ENCODE peak calls at places on chromosomes 16 and 17, in eight cellular contexts. One of them, this sample, is unnamed.
A peak's percentile ranks its signal among the peaks of the same experiment; 100 is the strongest.

GRCh38 chr16:85027968-85028637 is 508 bp downstream of the KIAA0513 start:
- DNase-seq in uterus: no peak
- DNase-seq in tibial nerve: no peak
- DNase-seq in esophagus muscularis mucosa: no peak
- DNase-seq in ovary: no peak
- DNase-seq in heart left ventricle: no peak
- DNase-seq in breast epithelium: no peak
- DNase-seq in A549: no peak
- DNase-seq in this sample: no peak

GRCh38 chr16:65988019-65988418 is 378.5 kb upstream of the CDH5 start:
- DNase-seq in heart left ventricle: no peak
- DNase-seq in ovary: peak; percentile 67
- DNase-seq in breast epithelium: no peak
- DNase-seq in tibial nerve: no peak
- DNase-seq in A549: no peak
- DNase-seq in esophagus muscularis mucosa: no peak
- DNase-seq in uterus: peak; percentile 33
- DNase-seq in this sample: no peak

GRCh38 chr17:64155751-64156544 is 26.0 kb upstream of the ERN1 start:
- DNase-seq in tibial nerve: peak; percentile 48
- DNase-seq in uterus: peak; percentile 55
- DNase-seq in A549: no peak
- DNase-seq in esophagus muscularis mucosa: no peak
- DNase-seq in heart left ventricle: peak; percentile 84
- DNase-seq in ovary: no peak
- DNase-seq in breast epithelium: peak; percentile 72
- DNase-seq in this sample: peak; percentile 78

GRCh38 chr17:60231691-60232090 is 81.9 kb downstream of the CA4 start:
- DNase-seq in esophagus muscularis mucosa: no peak
- DNase-seq in tibial nerve: no peak
- DNase-seq in heart left ventricle: no peak
- DNase-seq in ovary: no peak
- DNase-seq in A549: no peak
- DNase-seq in breast epithelium: no peak
- DNase-seq in uterus: no peak
- DNase-seq in this sample: no peak

GRCh38 chr17:60164697-60165096 is 14.9 kb downstream of the CA4 start:
- DNase-seq in breast epithelium: no peak
- DNase-seq in A549: no peak
- DNase-seq in esophagus muscularis mucosa: no peak
- DNase-seq in ovary: no peak
- DNase-seq in heart left ventricle: no peak
- DNase-seq in uterus: no peak
- DNase-seq in tibial nerve: no peak
- DNase-seq in this sample: no peak

GRCh38 chr17:17300624-17301568 is 2.3 kb upstream of the NT5M start:
- DNase-seq in breast epithelium: no peak
- DNase-seq in ovary: peak; percentile 66
- DNase-seq in tibial nerve: no peak
- DNase-seq in esophagus muscularis mucosa: no peak
- DNase-seq in uterus: peak; percentile 62
- DNase-seq in A549: peak; percentile 95
- DNase-seq in heart left ventricle: peak; percentile 32
- DNase-seq in this sample: peak; percentile 53

GRCh38 chr17:45228985-45229517 is 7.4 kb downstream of the FMNL1 start:
- DNase-seq in A549: peak; percentile 96
- DNase-seq in heart left ventricle: peak; percentile 87
- DNase-seq in tibial nerve: peak; percentile 67
- DNase-seq in breast epithelium: peak; percentile 81
- DNase-seq in ovary: peak; percentile 61
- DNase-seq in esophagus muscularis mucosa: peak; percentile 95
- DNase-seq in uterus: peak; percentile 92
- DNase-seq in this sample: peak; percentile 32

GRCh38 chr17:31794111-31794510 is 64.9 kb downstream of the COPRS start:
- DNase-seq in A549: no peak
- DNase-seq in esophagus muscularis mucosa: no peak
- DNase-seq in heart left ventricle: no peak
- DNase-seq in tibial nerve: no peak
- DNase-seq in ovary: no peak
- DNase-seq in breast epithelium: no peak
- DNase-seq in uterus: no peak
- DNase-seq in this sample: no peak

GRCh38 chr16:10834766-10835165 is 16.2 kb upstream of the TVP23A start:
- DNase-seq in ovary: no peak
- DNase-seq in breast epithelium: no peak
- DNase-seq in A549: no peak
- DNase-seq in uterus: no peak
- DNase-seq in heart left ventricle: no peak
- DNase-seq in esophagus muscularis mucosa: no peak
- DNase-seq in tibial nerve: no peak
- DNase-seq in this sample: no peak

GRCh38 chr16:10835281-10835931 is 16.8 kb upstream of the TVP23A start:
- DNase-seq in ovary: no peak
- DNase-seq in A549: no peak
- DNase-seq in uterus: no peak
- DNase-seq in tibial nerve: no peak
- DNase-seq in esophagus muscularis mucosa: no peak
- DNase-seq in breast epithelium: no peak
- DNase-seq in heart left ventricle: no peak
- DNase-seq in this sample: no peak

GRCh38 chr16:10833271-10833670 is 14.7 kb upstream of the TVP23A start:
- DNase-seq in esophagus muscularis mucosa: no peak
- DNase-seq in breast epithelium: no peak
- DNase-seq in uterus: no peak
- DNase-seq in tibial nerve: no peak
- DNase-seq in heart left ventricle: no peak
- DNase-seq in A549: no peak
- DNase-seq in ovary: no peak
- DNase-seq in this sample: no peak

GRCh38 chr16:10834130-10834529 is 15.5 kb upstream of the TVP23A start:
- DNase-seq in uterus: no peak
- DNase-seq in heart left ventricle: no peak
- DNase-seq in breast epithelium: no peak
- DNase-seq in A549: no peak
- DNase-seq in ovary: no peak
- DNase-seq in esophagus muscularis mucosa: no peak
- DNase-seq in tibial nerve: no peak
- DNase-seq in this sample: no peak

GRCh38 chr16:10831899-10832886 is 13.6 kb upstream of the TVP23A start:
- DNase-seq in heart left ventricle: no peak
- DNase-seq in tibial nerve: no peak
- DNase-seq in esophagus muscularis mucosa: no peak
- DNase-seq in ovary: no peak
- DNase-seq in uterus: no peak
- DNase-seq in breast epithelium: no peak
- DNase-seq in A549: no peak
- DNase-seq in this sample: no peak
- H3K27ac ChIP-seq in heart left ventricle: no peak overlapping the region
- H3K27ac ChIP-seq in tibial nerve: no peak overlapping the region
- H3K27ac ChIP-seq in esophagus muscularis mucosa: no peak overlapping the region
- H3K27ac ChIP-seq in ovary: no peak overlapping the region
- H3K27ac ChIP-seq in uterus: no peak overlapping the region
- H3K27ac ChIP-seq in breast epithelium: no peak overlapping the region
- H3K27ac ChIP-seq in A549: no peak overlapping the region
- H3K27ac ChIP-seq in this sample: no peak overlapping the region

GRCh38 chr17:39153541-39154111 is 2.2 kb upstream of the PLXDC1 start:
- DNase-seq in heart left ventricle: peak; percentile 93
- DNase-seq in tibial nerve: peak; percentile 91
- DNase-seq in A549: peak; percentile 90
- DNase-seq in ovary: peak; percentile 94
- DNase-seq in breast epithelium: peak; percentile 94
- DNase-seq in uterus: peak; percentile 95
- DNase-seq in esophagus muscularis mucosa: peak; percentile 99
- DNase-seq in this sample: peak; percentile 91
- TF ChIP-seq POLR2A in heart left ventricle: peak; percentile 8
- TF ChIP-seq POLR2A in tibial nerve: peak; percentile 13
- TF ChIP-seq POLR2A in A549: no peak
- TF ChIP-seq POLR2A in ovary: peak; percentile 52
- TF ChIP-seq POLR2A in breast epithelium: no peak
- TF ChIP-seq POLR2A in uterus: peak; percentile 33
- TF ChIP-seq POLR2A in esophagus muscularis mucosa: no peak
- TF ChIP-seq POLR2A in this sample: peak; percentile 17

GRCh38 chr17:4394208-4395110 is 28.0 kb upstream of the UBE2G1 start:
- DNase-seq in ovary: no peak
- DNase-seq in A549: no peak
- DNase-seq in breast epithelium: peak; percentile 43
- DNase-seq in esophagus muscularis mucosa: no peak
- DNase-seq in heart left ventricle: no peak
- DNase-seq in uterus: no peak
- DNase-seq in tibial nerve: no peak
- DNase-seq in this sample: no peak
- H3K4me3 ChIP-seq in ovary: no peak overlapping the region
- H3K4me3 ChIP-seq in A549: no peak overlapping the region
- H3K4me3 ChIP-seq in breast epithelium: no peak overlapping the region
- H3K4me3 ChIP-seq in esophagus muscularis mucosa: no peak overlapping the region
- H3K4me3 ChIP-seq in heart left ventricle: no peak overlapping the region
- H3K4me3 ChIP-seq in uterus: no peak overlapping the region
- H3K4me3 ChIP-seq in tibial nerve: no peak overlapping the region
- H3K4me3 ChIP-seq in this sample: no peak overlapping the region

GRCh38 chr16:86768231-86768791 is 190.0 kb downstream of the FOXL1 start:
- DNase-seq in tibial nerve: no peak
- DNase-seq in uterus: no peak
- DNase-seq in ovary: no peak
- DNase-seq in heart left ventricle: no peak
- DNase-seq in A549: no peak
- DNase-seq in esophagus muscularis mucosa: no peak
- DNase-seq in breast epithelium: no peak
- DNase-seq in this sample: no peak
- H3K27ac ChIP-seq in tibial nerve: no peak overlapping the region
- H3K27ac ChIP-seq in uterus: no peak overlapping the region
- H3K27ac ChIP-seq in ovary: no peak overlapping the region
- H3K27ac ChIP-seq in heart left ventricle: no peak overlapping the region
- H3K27ac ChIP-seq in A549: no peak overlapping the region
- H3K27ac ChIP-seq in esophagus muscularis mucosa: no peak overlapping the region
- H3K27ac ChIP-seq in breast epithelium: no peak overlapping the region
- H3K27ac ChIP-seq in this sample: no peak overlapping the region

DNA sequence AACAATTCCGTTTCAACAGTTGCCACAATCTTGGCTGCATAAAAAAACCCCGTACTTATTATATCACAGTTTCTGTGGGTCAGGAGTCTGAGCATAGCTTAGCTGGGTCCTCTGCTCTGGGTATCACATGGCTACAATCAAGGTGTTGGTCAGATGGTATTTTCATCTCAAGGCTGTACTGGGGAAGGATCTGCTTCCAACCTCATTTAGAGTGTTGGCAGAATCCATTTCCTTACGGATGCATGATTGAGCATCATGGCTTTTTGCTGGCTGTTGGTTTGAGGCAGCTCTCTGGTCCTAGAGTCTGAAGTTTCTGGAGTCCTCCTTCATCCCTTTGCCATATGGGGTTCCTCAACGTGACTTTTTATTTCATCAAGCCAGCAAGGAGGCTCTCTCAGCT is 177.0 kb downstream of the HAPSTR1 start:
- DNase-seq in A549: no peak
- DNase-seq in tibial nerve: no peak
- DNase-seq in breast epithelium: no peak
- DNase-seq in esophagus muscularis mucosa: no peak
- DNase-seq in heart left ventricle: no peak
- DNase-seq in uterus: no peak
- DNase-seq in ovary: no peak
- DNase-seq in this sample: no peak
- TF ChIP-seq POLR2A in A549: no peak
- TF ChIP-seq POLR2A in tibial nerve: no peak
- TF ChIP-seq POLR2A in breast epithelium: no peak
- TF ChIP-seq POLR2A in esophagus muscularis mucosa: no peak
- TF ChIP-seq POLR2A in heart left ventricle: no peak
- TF ChIP-seq POLR2A in uterus: no peak
- TF ChIP-seq POLR2A in ovary: no peak
- TF ChIP-seq POLR2A in this sample: no peak

GRCh38 chr17:66541461-66542182 is 239.2 kb downstream of the PRKCA start:
- DNase-seq in uterus: no peak
- DNase-seq in A549: no peak
- DNase-seq in tibial nerve: no peak
- DNase-seq in breast epithelium: no peak
- DNase-seq in esophagus muscularis mucosa: no peak
- DNase-seq in heart left ventricle: peak; percentile 17
- DNase-seq in ovary: peak; percentile 51
- DNase-seq in this sample: no peak

GRCh38 chr17:66538776-66539175 is 236.4 kb downstream of the PRKCA start:
- DNase-seq in breast epithelium: no peak
- DNase-seq in heart left ventricle: no peak
- DNase-seq in A549: no peak
- DNase-seq in esophagus muscularis mucosa: no peak
- DNase-seq in ovary: no peak
- DNase-seq in uterus: no peak
- DNase-seq in tibial nerve: no peak
- DNase-seq in this sample: no peak

GRCh38 chr17:66537518-66537917 is 235.1 kb downstream of the PRKCA start:
- DNase-seq in ovary: no peak
- DNase-seq in heart left ventricle: no peak
- DNase-seq in breast epithelium: no peak
- DNase-seq in uterus: no peak
- DNase-seq in esophagus muscularis mucosa: no peak
- DNase-seq in tibial nerve: no peak
- DNase-seq in A549: no peak
- DNase-seq in this sample: no peak

GRCh38 chr17:66542183-66542966 is 240.0 kb downstream of the PRKCA start:
- DNase-seq in breast epithelium: no peak
- DNase-seq in uterus: no peak
- DNase-seq in esophagus muscularis mucosa: no peak
- DNase-seq in A549: no peak
- DNase-seq in tibial nerve: no peak
- DNase-seq in ovary: no peak
- DNase-seq in heart left ventricle: no peak
- DNase-seq in this sample: no peak

DNA sequence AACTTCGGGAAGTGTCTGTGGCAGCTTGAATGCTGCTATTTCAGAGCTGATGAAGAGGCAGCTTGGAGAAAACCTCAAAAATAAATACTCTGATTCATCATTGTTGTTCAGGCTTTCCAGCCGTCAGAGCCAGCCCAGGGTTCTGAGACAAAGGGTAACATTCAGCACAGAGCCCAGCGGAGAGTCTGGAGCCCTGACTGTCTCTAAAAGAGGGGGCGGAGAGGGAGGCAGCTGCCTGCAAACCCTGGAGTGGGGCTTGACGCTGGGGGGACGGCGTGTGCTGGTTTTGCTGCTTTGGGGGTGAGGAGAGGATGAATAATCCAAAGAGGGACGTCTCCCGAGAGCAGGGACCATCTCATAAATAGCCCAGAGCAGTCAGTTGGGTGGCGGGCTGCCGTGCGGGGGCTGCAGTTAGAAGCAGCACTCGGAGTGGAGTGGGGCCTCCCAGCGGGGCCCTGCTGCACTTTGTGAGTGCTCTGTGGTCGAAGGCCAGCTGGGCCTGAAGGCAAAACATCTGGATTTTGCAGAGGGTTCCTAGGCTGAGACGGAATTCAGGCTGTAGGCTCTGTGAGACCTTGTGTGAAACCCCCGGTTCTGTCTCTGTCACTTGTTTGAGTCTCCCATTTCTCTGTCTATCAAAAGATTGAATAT is 237.8 kb downstream of the PRKCA start:
- DNase-seq in ovary: peak; percentile 60
- DNase-seq in breast epithelium: peak; percentile 23
- DNase-seq in tibial nerve: peak; percentile 53
- DNase-seq in uterus: peak; percentile 63
- DNase-seq in heart left ventricle: peak; percentile 51
- DNase-seq in esophagus muscularis mucosa: no peak
- DNase-seq in A549: no peak
- DNase-seq in this sample: no peak
- H3K4me3 ChIP-seq in ovary: no peak overlapping the region
- H3K4me3 ChIP-seq in breast epithelium: no peak overlapping the region
- H3K4me3 ChIP-seq in tibial nerve: no peak overlapping the region
- H3K4me3 ChIP-seq in uterus: no peak overlapping the region
- H3K4me3 ChIP-seq in heart left ventricle: no peak overlapping the region
- H3K4me3 ChIP-seq in esophagus muscularis mucosa: no peak overlapping the region
- H3K4me3 ChIP-seq in A549: no peak overlapping the region
- H3K4me3 ChIP-seq in this sample: no peak overlapping the region

GRCh38 chr16:79970551-79971236 is 370.2 kb upstream of the MAF start:
- DNase-seq in uterus: peak; percentile 71
- DNase-seq in esophagus muscularis mucosa: no peak
- DNase-seq in tibial nerve: no peak
- DNase-seq in breast epithelium: peak; percentile 19
- DNase-seq in A549: peak; percentile 29
- DNase-seq in ovary: peak; percentile 63
- DNase-seq in heart left ventricle: peak; percentile 29
- DNase-seq in this sample: peak; percentile 9
- H3K27ac ChIP-seq in uterus: peak overlapping the region; percentile 50
- H3K27ac ChIP-seq in esophagus muscularis mucosa: no peak overlapping the region
- H3K27ac ChIP-seq in tibial nerve: no peak overlapping the region
- H3K27ac ChIP-seq in breast epithelium: peak overlapping the region; percentile 28
- H3K27ac ChIP-seq in A549: peak overlapping the region; percentile 53
- H3K27ac ChIP-seq in ovary: peak overlapping the region; percentile 26
- H3K27ac ChIP-seq in heart left ventricle: peak overlapping the region; percentile 35
- H3K27ac ChIP-seq in this sample: no peak overlapping the region

This sample was measured in thyroid gland.